ENCODE peak calls at places on chromosome 1, in four cellular contexts. One of them, this sample, is unnamed.

GRCh38 chr1:152244576-152244975 is 20.6 kb upstream of the HRNR start:
- DNase-seq in CD4-positive, alpha-beta T cell: no peak
- DNase-seq in mucosa of gallbladder: no peak
- DNase-seq in endothelial cell: no peak
- DNase-seq in this sample: no peak

GRCh38 chr1:7177021-7177420 is 391.8 kb downstream of the CAMTA1 start:
- DNase-seq in CD4-positive, alpha-beta T cell: no peak
- DNase-seq in mucosa of gallbladder: no peak
- DNase-seq in endothelial cell: no peak
- DNase-seq in this sample: no peak

GRCh38 chr1:182301467-182302198 is 90.0 kb downstream of the GLUL start:
- DNase-seq in CD4-positive, alpha-beta T cell: no peak
- DNase-seq in mucosa of gallbladder: no peak
- DNase-seq in endothelial cell: no peak
- DNase-seq in this sample: no peak

GRCh38 chr1:94801919-94802546 is 18.1 kb upstream of the SLC44A3 start:
- DNase-seq in CD4-positive, alpha-beta T cell: no peak
- DNase-seq in mucosa of gallbladder: no peak
- DNase-seq in endothelial cell: no peak
- DNase-seq in this sample: no peak

GRCh38 chr1:189141056-189141455 is 1336.6 kb downstream of the BRINP3 start:
- DNase-seq in CD4-positive, alpha-beta T cell: no peak
- DNase-seq in mucosa of gallbladder: no peak
- DNase-seq in endothelial cell: no peak
- DNase-seq in this sample: no peak

GRCh38 chr1:154212083-154212482 is 6.0 kb upstream of the CFAP141 start:
- DNase-seq in CD4-positive, alpha-beta T cell: no peak
- DNase-seq in mucosa of gallbladder: no peak
- DNase-seq in endothelial cell: no peak
- DNase-seq in this sample: no peak

GRCh38 chr1:61419681-61420080 is 305.3 kb downstream of the TM2D1 start:
- DNase-seq in CD4-positive, alpha-beta T cell: no peak
- DNase-seq in mucosa of gallbladder: no peak
- DNase-seq in endothelial cell: no peak
- DNase-seq in this sample: no peak

GRCh38 chr1:237901284-237901870 is 10.7 kb upstream of the ZP4 start:
- DNase-seq in CD4-positive, alpha-beta T cell: no peak
- DNase-seq in mucosa of gallbladder: no peak
- DNase-seq in endothelial cell: peak
- DNase-seq in this sample: no peak

GRCh38 chr1:218383681-218384080 is 38.5 kb downstream of the TGFB2 start:
- DNase-seq in CD4-positive, alpha-beta T cell: no peak
- DNase-seq in mucosa of gallbladder: no peak
- DNase-seq in endothelial cell: no peak
- DNase-seq in this sample: no peak

GRCh38 chr1:110200666-110201065 is 9.4 kb upstream of the KCNC4 start:
- DNase-seq in CD4-positive, alpha-beta T cell: no peak
- DNase-seq in mucosa of gallbladder: no peak
- DNase-seq in endothelial cell: no peak
- DNase-seq in this sample: no peak

GRCh38 chr1:201941420-201942128 is 4.8 kb downstream of the LMOD1 start:
- DNase-seq in CD4-positive, alpha-beta T cell: no peak
- DNase-seq in mucosa of gallbladder: no peak
- DNase-seq in endothelial cell: peak
- DNase-seq in this sample: no peak

GRCh38 chr1:68623700-68624099 is 126.8 kb upstream of the DEPDC1 start:
- DNase-seq in CD4-positive, alpha-beta T cell: no peak
- DNase-seq in mucosa of gallbladder: no peak
- DNase-seq in endothelial cell: no peak
- DNase-seq in this sample: no peak

GRCh38 chr1:175865041-175865766 is 121.8 kb upstream of the TNR start:
- DNase-seq in CD4-positive, alpha-beta T cell: no peak
- DNase-seq in mucosa of gallbladder: no peak
- DNase-seq in endothelial cell: no peak
- DNase-seq in this sample: no peak

GRCh38 chr1:199122532-199123311 is 483.9 kb downstream of the PTPRC start:
- DNase-seq in CD4-positive, alpha-beta T cell: no peak
- DNase-seq in mucosa of gallbladder: no peak
- DNase-seq in endothelial cell: no peak
- DNase-seq in this sample: no peak

GRCh38 chr1:1874901-1875300 is 16.0 kb downstream of the GNB1 start:
- DNase-seq in CD4-positive, alpha-beta T cell: no peak
- DNase-seq in mucosa of gallbladder: no peak
- DNase-seq in endothelial cell: no peak
- DNase-seq in this sample: no peak

GRCh38 chr1:94709891-94710581 is 110.1 kb upstream of the SLC44A3 start:
- DNase-seq in CD4-positive, alpha-beta T cell: no peak
- DNase-seq in mucosa of gallbladder: no peak
- DNase-seq in endothelial cell: no peak
- DNase-seq in this sample: no peak

GRCh38 chr1:199101139-199101538 is 462.3 kb downstream of the PTPRC start:
- DNase-seq in CD4-positive, alpha-beta T cell: no peak
- DNase-seq in mucosa of gallbladder: no peak
- DNase-seq in endothelial cell: no peak
- DNase-seq in this sample: no peak

GRCh38 chr1:218273757-218274505 is 11.2 kb upstream of the RRP15 start:
- DNase-seq in CD4-positive, alpha-beta T cell: no peak
- DNase-seq in mucosa of gallbladder: no peak
- DNase-seq in endothelial cell: no peak
- DNase-seq in this sample: no peak

GRCh38 chr1:112888630-112889029 is 67.4 kb downstream of the SLC16A1 start:
- DNase-seq in CD4-positive, alpha-beta T cell: no peak
- DNase-seq in mucosa of gallbladder: no peak
- DNase-seq in endothelial cell: no peak
- DNase-seq in this sample: no peak

GRCh38 chr1:29384496-29385015 is 148.2 kb downstream of the PTPRU start:
- DNase-seq in CD4-positive, alpha-beta T cell: no peak
- DNase-seq in mucosa of gallbladder: no peak
- DNase-seq in endothelial cell: no peak
- DNase-seq in this sample: no peak

GRCh38 chr1:84960371-84960770 is 36.5 kb downstream of the MCOLN2 start:
- DNase-seq in CD4-positive, alpha-beta T cell: no peak
- DNase-seq in mucosa of gallbladder: no peak
- DNase-seq in endothelial cell: no peak
- DNase-seq in this sample: no peak

GRCh38 chr1:94727846-94728715 is 92.1 kb upstream of the SLC44A3 start:
- DNase-seq in CD4-positive, alpha-beta T cell: no peak
- DNase-seq in mucosa of gallbladder: no peak
- DNase-seq in endothelial cell: no peak
- DNase-seq in this sample: no peak

GRCh38 chr1:216560527-216560926 is 137.3 kb upstream of the USH2A start:
- DNase-seq in CD4-positive, alpha-beta T cell: no peak
- DNase-seq in mucosa of gallbladder: no peak
- DNase-seq in endothelial cell: no peak
- DNase-seq in this sample: no peak

GRCh38 chr1:23343246-23344110 is 606 bp downstream of the HNRNPR start:
- DNase-seq in CD4-positive, alpha-beta T cell: no peak
- DNase-seq in mucosa of gallbladder: no peak
- DNase-seq in endothelial cell: peak
- DNase-seq in this sample: no peak

GRCh38 chr1:185488673-185489311 is 171.7 kb upstream of the IVNS1ABP start:
- DNase-seq in CD4-positive, alpha-beta T cell: no peak
- DNase-seq in mucosa of gallbladder: peak
- DNase-seq in endothelial cell: no peak
- DNase-seq in this sample: no peak

GRCh38 chr1:28199328-28200233 is 23.1 kb upstream of the PTAFR start:
- DNase-seq in CD4-positive, alpha-beta T cell: peak
- DNase-seq in mucosa of gallbladder: no peak
- DNase-seq in endothelial cell: no peak
- DNase-seq in this sample: no peak

GRCh38 chr1:42003433-42003832 is 84.7 kb upstream of the HIVEP3 start:
- DNase-seq in CD4-positive, alpha-beta T cell: no peak
- DNase-seq in mucosa of gallbladder: peak
- DNase-seq in endothelial cell: no peak
- DNase-seq in this sample: peak

GRCh38 chr1:168897249-168897648 is 168.2 kb upstream of the DPT start:
- DNase-seq in CD4-positive, alpha-beta T cell: no peak
- DNase-seq in mucosa of gallbladder: no peak
- DNase-seq in endothelial cell: no peak
- DNase-seq in this sample: no peak

GRCh38 chr1:2788506-2789163 is 12.9 kb downstream of the TTC34 start:
- DNase-seq in CD4-positive, alpha-beta T cell: no peak
- DNase-seq in mucosa of gallbladder: no peak
- DNase-seq in endothelial cell: no peak
- DNase-seq in this sample: no peak

GRCh38 chr1:203036135-203036534 is 9.8 kb downstream of the PPFIA4 start:
- DNase-seq in CD4-positive, alpha-beta T cell: no peak
- DNase-seq in mucosa of gallbladder: no peak
- DNase-seq in endothelial cell: no peak
- DNase-seq in this sample: no peak

GRCh38 chr1:66166746-66167145 is 367.2 kb upstream of the SGIP1 start:
- DNase-seq in CD4-positive, alpha-beta T cell: no peak
- DNase-seq in mucosa of gallbladder: no peak
- DNase-seq in endothelial cell: no peak
- DNase-seq in this sample: no peak

GRCh38 chr1:212074313-212074712 is 38.8 kb downstream of the DTL start:
- DNase-seq in CD4-positive, alpha-beta T cell: no peak
- DNase-seq in mucosa of gallbladder: no peak
- DNase-seq in endothelial cell: no peak
- DNase-seq in this sample: no peak

GRCh38 chr1:46188295-46189030 is 9.8 kb downstream of the POMGNT1 start:
- DNase-seq in CD4-positive, alpha-beta T cell: no peak
- DNase-seq in mucosa of gallbladder: no peak
- DNase-seq in endothelial cell: no peak
- DNase-seq in this sample: peak

GRCh38 chr1:74468982-74469603 is 43.3 kb downstream of the LRRC53 start:
- DNase-seq in CD4-positive, alpha-beta T cell: no peak
- DNase-seq in mucosa of gallbladder: no peak
- DNase-seq in endothelial cell: no peak
- DNase-seq in this sample: no peak

GRCh38 chr1:116529199-116529616 is 41.6 kb downstream of the CD58 start:
- DNase-seq in CD4-positive, alpha-beta T cell: no peak
- DNase-seq in mucosa of gallbladder: no peak
- DNase-seq in endothelial cell: no peak
- DNase-seq in this sample: no peak

GRCh38 chr1:96971849-96972602 is 250.4 kb downstream of the PTBP2 start:
- DNase-seq in CD4-positive, alpha-beta T cell: no peak
- DNase-seq in mucosa of gallbladder: no peak
- DNase-seq in endothelial cell: no peak
- DNase-seq in this sample: no peak

This sample was measured in lung.